ENCODE peak calls at places on chromosomes 7 and 10, in nine cellular contexts. T is posterior vena cava; F is HCEC 1CT; U is HT1080; O is NCI-H82; Y is posterior cingulate gyrus; I is mesenchymal stem cell; B is activated CD4-positive, CD25-positive, alpha-beta regulatory T cell treated with anti-CD3 and anti-CD28 coated beads, Interleukin-2, amount 50 U/mL, for 72 hours; Q is PC-9. X is an unnamed sample.

GRCh38 chr10:92350411-92350810 is 59.4 kb downstream of the MARCHF5 start:
- DNase-seq in T (no peak), O (no peak), Y (no peak), U (no peak), Q (no peak), F (no peak), I (peak; percentile 6), B (no peak), X (no peak)

GRCh38 chr10:98555011-98555619 is 108.4 kb upstream of the HPS1 start:
- DNase-seq in Y (no peak), I (peak; percentile 34), O (no peak), U (no peak), F (no peak), T (no peak), Q (no peak), B (no peak), X (no peak)

GRCh38 chr7:93148135-93148534 is at the start of gene SAMD9L:
- DNase-seq in F (no peak), U (no peak), Q (no peak), Y (no peak), B (no peak), O (no peak), T (no peak), I (peak; percentile 30), X (no peak)

GRCh38 chr7:139914306-139914747 is 85.3 kb downstream of the TBXAS1 start:
- DNase-seq in I (peak; percentile 58), B (no peak), Q (no peak), O (no peak), T (no peak), F (peak; percentile 31), U (peak; percentile 42), Y (no peak), X (no peak)

GRCh38 chr10:1115262-1115955 is 59.2 kb downstream of the WDR37 start:
- DNase-seq in U (no peak), B (no peak), T (no peak), O (no peak), I (no peak), Y (no peak), Q (no peak), F (no peak), X (no peak)

GRCh38 chr10:21737061-21737460 is 203.0 kb downstream of the MLLT10 start:
- DNase-seq in Q (no peak), B (no peak), U (no peak), I (no peak), T (no peak), O (no peak), Y (no peak), F (no peak), X (no peak)

GRCh38 chr10:103757531-103758293 is 97.7 kb downstream of the SH3PXD2A start:
- DNase-seq in Q (no peak), O (peak; percentile 24), T (peak; percentile 84), F (peak; percentile 65), B (peak; percentile 53), I (peak; percentile 95), U (peak; percentile 95), Y (peak; percentile 80), X (peak; percentile 31)

GRCh38 chr7:147245274-147245673 is 1128.7 kb downstream of the CNTNAP2 start:
- DNase-seq in Q (peak; percentile 20), T (no peak), O (peak; percentile 80), B (no peak), U (peak; percentile 43), I (peak; percentile 6), Y (peak; percentile 68), F (peak; percentile 13), X (no peak)

GRCh38 chr10:71920540-71921318 is 43.5 kb upstream of the CHST3 start:
- DNase-seq in B (no peak), Y (no peak), T (no peak), U (peak; percentile 25), F (peak; percentile 1), O (peak; percentile 69), I (peak; percentile 38), Q (no peak), X (no peak)

GRCh38 chr7:154627571-154628290 is 375.2 kb downstream of the PAXIP1 start:
- DNase-seq in U (peak; percentile 70), Q (no peak), I (no peak), O (no peak), Y (no peak), T (no peak), F (no peak), B (no peak), X (no peak)

GRCh38 chr7:16915405-16915804 is 33.6 kb upstream of the AGR3 start:
- DNase-seq in I (peak; percentile 88), Q (peak; percentile 84), O (no peak), T (no peak), Y (no peak), F (peak; percentile 78), B (no peak), U (peak; percentile 73), X (no peak)

GRCh38 chr7:37119296-37119695 is 329.4 kb downstream of the ELMO1 start:
- DNase-seq in U (no peak), Q (no peak), Y (no peak), O (no peak), I (peak; percentile 78), F (no peak), B (no peak), T (no peak), X (no peak)

GRCh38 chr7:138405496-138405895 is 54.6 kb upstream of the TRIM24 start:
- DNase-seq in Q (no peak), T (no peak), U (no peak), F (no peak), B (no peak), Y (no peak), I (no peak), O (no peak), X (no peak)

GRCh38 chr10:3071405-3072198 is 4.3 kb downstream of the PFKP start:
- DNase-seq in F (peak; percentile 79), U (peak; percentile 96), O (no peak), T (no peak), I (peak; percentile 91), Y (no peak), Q (peak; percentile 64), B (no peak), X (no peak)

GRCh38 chr10:118511720-118512119 is 83.7 kb downstream of the PRLHR start:
- DNase-seq in F (peak; percentile 69), Y (no peak), I (no peak), B (no peak), Q (no peak), U (no peak), T (no peak), O (no peak), X (no peak)

X was measured in SHP77 treated with DMSO at 0.1 percent for 48 hours.